ENCODE peak calls at places on chromosomes 13 and 19, in six cellular contexts. V, I, Z, P, O and K are unnamed samples.

GRCh38 chr13:34290661-34291060 is 472.7 kb downstream of the RFC3 start:
- DNase-seq in P (no peak), I (no peak), V (no peak), Z (no peak), O (no peak), K (no peak)

GRCh38 chr19:18743281-18743825 is 47.8 kb downstream of the COMP start:
- DNase-seq in O (peak), P (no peak), V (no peak), I (no peak), Z (peak), K (no peak)

GRCh38 chr13:37481005-37481857 is 117.3 kb downstream of the POSTN start:
- DNase-seq in V (no peak), O (peak), I (no peak), Z (no peak), P (no peak), K (no peak)

GRCh38 chr13:108700421-108701170 is 71.2 kb downstream of the MYO16 start:
- DNase-seq in P (no peak), O (peak), V (no peak), I (no peak), Z (no peak), K (no peak)

GRCh38 chr19:18446811-18447359 is 9.0 kb upstream of the ISYNA1 start:
- DNase-seq in P (no peak), I (no peak), V (no peak), Z (no peak), O (no peak), K (no peak)

GRCh38 chr13:52695856-52696255 is 43.2 kb downstream of the SUGT1 start:
- DNase-seq in P (no peak), Z (no peak), V (peak), I (peak), O (peak), K (no peak)

GRCh38 chr13:59493436-59493965 is 670.2 kb downstream of the DIAPH3 start:
- DNase-seq in P (no peak), O (no peak), I (no peak), V (no peak), Z (no peak), K (no peak)

GRCh38 chr19:48511800-48512503 is at the start of gene LMTK3:
- DNase-seq in Z (no peak), P (no peak), V (peak), O (peak), I (no peak), K (no peak)

GRCh38 chr13:59086147-59086546 is 1077.6 kb downstream of the DIAPH3 start:
- DNase-seq in Z (no peak), I (no peak), O (peak), V (no peak), P (no peak), K (no peak)

GRCh38 chr13:20525601-20526544 is at the start of gene CRYL1:
- DNase-seq in I (peak), P (peak), O (peak), V (peak), Z (peak), K (no peak)

GRCh38 chr19:12639901-12640613 is 26.5 kb downstream of the MAN2B1 start:
- DNase-seq in Z (peak), I (peak), V (peak), P (peak), O (peak), K (peak)

GRCh38 chr13:74929436-74929835 is 552.5 kb downstream of the TBC1D4 start:
- DNase-seq in I (no peak), V (no peak), P (no peak), O (no peak), Z (no peak), K (no peak)

GRCh38 chr13:23160241-23161175 is 20.3 kb upstream of the SGCG start:
- DNase-seq in V (no peak), P (no peak), Z (no peak), I (no peak), O (no peak), K (no peak)

GRCh38 chr13:94739235-94739634 is 26.9 kb upstream of the SOX21 start:
- DNase-seq in I (no peak), P (no peak), Z (no peak), V (no peak), O (no peak), K (no peak)

GRCh38 chr13:44068169-44068568 is 188.5 kb downstream of the LACC1 start:
- DNase-seq in P (no peak), I (no peak), V (no peak), Z (no peak), O (peak), K (peak)

GRCh38 chr19:45250832-45251451 is at the start of gene MARK4:
- DNase-seq in I (no peak), V (peak), Z (peak), O (peak), P (no peak), K (no peak)

GRCh38 chr13:90105276-90105675 is 1242.2 kb upstream of the MIR17HG start:
- DNase-seq in V (no peak), I (no peak), Z (no peak), P (no peak), O (no peak), K (no peak)

GRCh38 chr19:29860492-29860891 is 48.7 kb downstream of the CCNE1 start:
- DNase-seq in O (no peak), Z (no peak), P (no peak), V (no peak), I (no peak), K (no peak)

GRCh38 chr13:77740931-77741586 is 43.6 kb downstream of the SLAIN1 start:
- DNase-seq in Z (no peak), P (no peak), I (no peak), O (no peak), V (no peak), K (no peak)

GRCh38 chr13:29905845-29906244 is 55.4 kb upstream of the UBL3 start:
- DNase-seq in O (peak), Z (peak), I (no peak), P (no peak), V (no peak), K (no peak)

GRCh38 chr19:2546128-2547032 is 70.5 kb downstream of the GADD45B start:
- DNase-seq in V (peak), O (no peak), Z (peak), I (no peak), P (peak), K (no peak)

GRCh38 chr13:29676941-29677452 is 81.5 kb upstream of the SLC7A1 start:
- DNase-seq in O (peak), I (no peak), V (no peak), Z (no peak), P (no peak), K (no peak)

GRCh38 chr13:98541211-98541610 is 35.7 kb downstream of the STK24 start:
- DNase-seq in I (no peak), P (no peak), Z (no peak), O (no peak), V (no peak), K (no peak)

DNA sequence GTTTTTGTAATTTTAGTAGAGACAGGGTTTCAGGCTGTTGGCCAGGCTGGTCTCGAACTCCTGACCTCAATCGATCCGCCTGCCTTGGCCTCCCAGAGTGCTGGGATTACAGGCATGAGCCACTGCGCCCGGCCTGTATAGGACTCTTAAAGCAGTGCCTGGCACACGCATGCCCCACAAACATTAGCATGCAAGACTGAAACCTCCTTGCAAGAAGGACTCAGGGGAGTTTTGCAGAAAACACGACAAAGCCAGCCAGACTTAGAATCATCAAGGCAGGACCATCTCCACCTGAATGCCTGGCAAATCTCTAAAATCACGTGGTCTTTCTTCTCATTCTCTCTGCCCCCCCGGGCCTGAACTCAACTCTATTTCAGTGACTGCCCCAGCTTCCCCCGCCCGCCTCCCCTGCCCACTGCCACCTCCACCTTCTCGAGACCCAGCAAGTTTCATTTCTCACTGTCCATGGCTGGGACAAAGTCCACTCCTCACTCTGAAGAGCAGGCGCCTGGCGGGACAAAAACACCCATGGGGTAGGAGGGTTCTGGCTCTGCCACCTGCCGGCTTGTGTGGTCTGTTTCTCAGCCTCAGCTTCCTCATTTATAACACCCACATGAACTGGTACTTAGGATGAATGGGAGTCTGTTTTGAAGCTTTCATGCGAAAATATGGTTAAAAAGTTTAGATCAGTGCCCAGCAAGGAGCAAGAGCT is 2.4 kb downstream of the TICAM1 start:
- DNase-seq in I (no peak), P (no peak), O (no peak), Z (no peak), V (peak), K (no peak)
- TF ChIP-seq CTCF in I (no peak), P (no peak), O (no peak), Z (no peak), V (peak), K (peak)

GRCh38 chr19:40596608-40597328 is 4.4 kb upstream of the LTBP4 start:
- DNase-seq in O (peak), I (no peak), V (no peak), Z (peak), P (no peak), K (no peak)
- H3K4me3 ChIP-seq in O (peak), I (peak), V (peak), Z (peak), P (no peak), K (peak)

DNA sequence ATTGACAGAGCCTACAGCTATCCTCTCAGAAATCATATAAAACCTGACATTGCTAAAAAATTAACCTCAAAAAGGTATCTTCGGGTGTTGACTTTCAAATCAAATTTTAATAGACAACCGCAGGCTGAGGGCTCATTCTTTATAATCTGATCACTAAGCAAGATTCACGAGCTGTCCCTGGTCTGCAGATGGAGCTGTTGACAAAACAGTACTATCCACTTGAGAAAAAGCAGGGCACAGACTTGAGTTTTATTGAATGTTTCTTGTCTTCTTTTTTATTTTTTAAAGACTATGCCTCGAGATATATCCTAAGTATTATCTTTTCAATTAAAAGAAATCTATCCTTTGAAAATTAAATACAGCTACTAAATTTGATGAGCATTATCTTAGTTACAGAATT is 540.5 kb downstream of the PCDH9 start:
- DNase-seq in P (no peak), O (peak), V (no peak), I (no peak), Z (no peak), K (no peak)
- TF ChIP-seq CTCF in P (no peak), O (peak), V (no peak), I (peak), Z (no peak), K (peak)

GRCh38 chr13:33185853-33186252 is 99.7 kb downstream of the STARD13 start:
- DNase-seq in Z (no peak), I (no peak), O (no peak), V (no peak), P (no peak), K (no peak)
- H3K4me3 ChIP-seq in Z (no peak), I (no peak), O (no peak), V (no peak), P (no peak), K (no peak)

DNA sequence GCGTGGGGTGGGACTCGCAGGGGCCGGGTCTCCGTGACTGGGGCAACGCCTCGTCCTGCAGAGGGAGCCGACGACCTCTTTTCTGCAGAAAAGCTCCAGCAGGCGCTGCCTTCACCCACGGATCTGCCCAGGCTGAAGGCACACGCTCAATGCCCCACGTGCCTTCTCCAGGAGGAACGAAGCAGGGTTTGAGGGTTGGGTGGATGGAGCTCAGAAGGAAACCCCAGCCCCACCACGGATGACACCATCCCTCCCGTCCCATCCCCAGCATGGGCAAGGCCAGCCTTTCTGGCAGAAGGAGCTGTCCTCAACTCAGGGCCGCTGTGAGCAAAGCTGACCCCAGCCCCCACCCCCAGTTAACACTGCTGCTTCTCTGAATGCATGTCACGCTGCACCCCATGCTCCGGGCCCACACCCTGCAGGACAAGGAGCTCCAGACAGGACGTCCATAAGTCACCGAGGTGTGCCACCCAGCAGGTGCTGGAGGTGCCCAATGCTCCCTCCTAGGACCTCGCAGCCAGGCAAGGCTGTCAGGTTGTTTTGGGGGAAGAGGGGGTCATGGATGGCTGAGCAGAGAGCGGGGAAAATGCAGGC is 7.4 kb downstream of the C19orf25 start:
- DNase-seq in Z (no peak), O (no peak), I (no peak), P (no peak), V (peak), K (no peak)
- TF ChIP-seq CTCF in Z (no peak), O (peak), I (no peak), P (no peak), V (peak), K (peak)

DNA sequence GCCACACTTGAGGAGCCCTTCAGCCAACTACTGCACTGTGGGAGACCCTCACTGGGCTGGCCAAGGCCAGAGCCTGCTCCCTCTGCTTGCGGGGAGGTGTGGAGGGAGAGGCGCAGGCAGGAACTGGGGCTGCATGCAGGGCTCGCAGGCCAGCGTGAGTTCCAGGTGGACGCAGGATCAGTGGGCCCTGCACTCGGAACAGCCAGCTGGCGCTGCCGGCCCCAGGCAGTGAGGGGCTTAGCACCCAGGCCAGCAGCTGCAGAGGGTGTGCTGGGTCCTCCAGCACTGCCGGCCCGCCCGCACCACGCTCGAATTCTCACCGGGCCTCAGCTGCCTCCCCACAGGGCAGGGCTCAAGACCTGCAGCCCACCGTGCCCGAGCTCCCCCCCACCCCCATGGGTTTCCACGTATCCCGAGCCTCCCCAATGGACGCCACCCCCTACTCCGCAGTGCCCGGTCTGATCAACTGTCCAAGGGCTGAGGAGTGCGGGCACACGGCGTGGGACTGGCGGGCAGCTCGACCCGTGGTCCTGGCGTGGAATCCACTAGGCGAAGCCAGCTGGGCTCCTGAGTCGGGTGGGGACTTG is 1293.8 kb upstream of the PCDH9 start:
- DNase-seq in P (no peak), O (no peak), I (no peak), Z (no peak), V (no peak), K (no peak)
- H3K4me3 ChIP-seq in P (no peak), O (no peak), I (no peak), Z (no peak), V (no peak), K (no peak)

GRCh38 chr19:40445006-40445312 is 824 bp upstream of the SERTAD3 start:
- DNase-seq in Z (no peak), O (no peak), P (no peak), I (no peak), V (no peak), K (no peak)

GRCh38 chr19:40443930-40444180 is 280 bp downstream of the SERTAD3 start:
- DNase-seq in I (no peak), P (no peak), O (no peak), Z (no peak), V (no peak), K (no peak)

GRCh38 chr19:40445637-40445944 is 1.5 kb upstream of the SERTAD3 start:
- DNase-seq in P (no peak), O (no peak), I (no peak), Z (no peak), V (no peak), K (no peak)

GRCh38 chr19:40443131-40443929 is 805 bp downstream of the SERTAD3 start:
- DNase-seq in V (peak), Z (peak), O (peak), I (peak), P (peak), K (peak)

DNA sequence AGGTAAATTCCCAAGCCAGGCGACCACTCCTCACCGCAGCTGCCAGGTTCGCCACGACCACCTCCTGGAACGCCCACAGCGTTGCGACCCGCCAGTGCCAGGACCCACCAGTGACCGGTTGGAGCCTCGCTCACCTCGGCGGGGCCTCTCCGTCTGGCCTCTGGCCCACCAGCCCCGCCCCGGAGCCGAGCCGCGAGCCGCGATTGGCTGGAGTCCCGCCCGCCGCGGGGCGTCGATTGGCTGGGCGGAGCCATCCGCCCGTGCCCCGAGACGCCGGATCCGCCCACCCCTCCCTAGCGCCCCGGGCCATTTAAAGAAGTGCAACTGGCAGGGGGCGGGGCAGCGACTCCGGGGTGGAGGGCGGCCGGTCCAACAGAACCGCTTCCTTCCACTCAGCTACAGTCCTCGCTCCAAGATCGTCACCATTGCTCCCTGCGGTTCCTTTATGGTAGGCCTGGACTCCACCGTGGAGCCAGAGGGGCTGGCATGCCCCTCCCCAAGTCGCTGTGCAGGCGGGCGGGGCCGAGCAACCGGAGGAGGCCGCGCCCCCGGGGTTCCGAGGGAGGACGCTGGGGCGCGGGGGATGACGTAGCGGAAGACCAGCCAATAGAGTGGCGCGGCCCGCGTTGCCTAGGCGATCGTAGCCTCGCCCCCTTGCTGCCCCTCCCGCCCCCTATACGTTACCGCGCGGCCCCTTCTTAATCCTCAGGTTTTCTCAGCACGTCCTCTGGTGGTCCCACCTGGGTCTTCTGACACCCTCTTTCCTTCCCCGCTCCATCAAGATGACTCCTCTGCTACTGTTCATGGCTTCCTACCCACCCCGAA is at the start of gene SERTAD3:
- DNase-seq in O (peak), I (peak), V (peak), Z (peak), P (peak), K (no peak)
- TF ChIP-seq CTCF in O (peak), I (no peak), V (peak), Z (no peak), P (no peak), K (no peak)